ENCODE peak calls at places on chromosome 5, in five cellular contexts. One of them, this sample, is unnamed.

GRCh38 chr5:77128411-77129061 is 41.5 kb upstream of the ZBED3 start:
- DNase-seq in stimulated activated effector memory CD8-positive, alpha-beta T cell treated with anti-CD3 and anti-CD28 coated beads, Interleukin-12 subunit alpha, Interleukin-12 subunit beta, amount 100 ng/mL, for 72 hours: no peak
- DNase-seq in CD8-positive, alpha-beta T cell: no peak
- DNase-seq in NCI-H446 treated with DMSO at 0.1 percent for 48 hours: no peak
- DNase-seq in WERI-Rb-1: no peak
- DNase-seq in this sample: no peak

GRCh38 chr5:85017271-85017670 is 632.6 kb upstream of the EDIL3 start:
- DNase-seq in stimulated activated effector memory CD8-positive, alpha-beta T cell treated with anti-CD3 and anti-CD28 coated beads, Interleukin-12 subunit alpha, Interleukin-12 subunit beta, amount 100 ng/mL, for 72 hours: no peak
- DNase-seq in CD8-positive, alpha-beta T cell: no peak
- DNase-seq in NCI-H446 treated with DMSO at 0.1 percent for 48 hours: no peak
- DNase-seq in WERI-Rb-1: no peak
- DNase-seq in this sample: no peak

GRCh38 chr5:51987679-51988209 is 604.5 kb downstream of the ISL1 start:
- DNase-seq in stimulated activated effector memory CD8-positive, alpha-beta T cell treated with anti-CD3 and anti-CD28 coated beads, Interleukin-12 subunit alpha, Interleukin-12 subunit beta, amount 100 ng/mL, for 72 hours: no peak
- DNase-seq in CD8-positive, alpha-beta T cell: no peak
- DNase-seq in NCI-H446 treated with DMSO at 0.1 percent for 48 hours: no peak
- DNase-seq in WERI-Rb-1: no peak
- DNase-seq in this sample: no peak

GRCh38 chr5:131005963-131006684 is 158.9 kb downstream of the HINT1 start:
- DNase-seq in stimulated activated effector memory CD8-positive, alpha-beta T cell treated with anti-CD3 and anti-CD28 coated beads, Interleukin-12 subunit alpha, Interleukin-12 subunit beta, amount 100 ng/mL, for 72 hours: no peak
- DNase-seq in CD8-positive, alpha-beta T cell: no peak
- DNase-seq in NCI-H446 treated with DMSO at 0.1 percent for 48 hours: no peak
- DNase-seq in WERI-Rb-1: no peak
- DNase-seq in this sample: no peak

GRCh38 chr5:40410231-40410861 is 269.4 kb upstream of the PTGER4 start:
- DNase-seq in stimulated activated effector memory CD8-positive, alpha-beta T cell treated with anti-CD3 and anti-CD28 coated beads, Interleukin-12 subunit alpha, Interleukin-12 subunit beta, amount 100 ng/mL, for 72 hours: peak
- DNase-seq in CD8-positive, alpha-beta T cell: peak
- DNase-seq in NCI-H446 treated with DMSO at 0.1 percent for 48 hours: no peak
- DNase-seq in WERI-Rb-1: no peak
- DNase-seq in this sample: no peak

GRCh38 chr5:127923804-127924570 is 159.6 kb upstream of the SLC12A2 start:
- DNase-seq in stimulated activated effector memory CD8-positive, alpha-beta T cell treated with anti-CD3 and anti-CD28 coated beads, Interleukin-12 subunit alpha, Interleukin-12 subunit beta, amount 100 ng/mL, for 72 hours: no peak
- DNase-seq in CD8-positive, alpha-beta T cell: no peak
- DNase-seq in NCI-H446 treated with DMSO at 0.1 percent for 48 hours: no peak
- DNase-seq in WERI-Rb-1: no peak
- DNase-seq in this sample: no peak

GRCh38 chr5:139146809-139147742 is 51.1 kb downstream of the SIL1 start:
- DNase-seq in stimulated activated effector memory CD8-positive, alpha-beta T cell treated with anti-CD3 and anti-CD28 coated beads, Interleukin-12 subunit alpha, Interleukin-12 subunit beta, amount 100 ng/mL, for 72 hours: no peak
- DNase-seq in CD8-positive, alpha-beta T cell: no peak
- DNase-seq in NCI-H446 treated with DMSO at 0.1 percent for 48 hours: no peak
- DNase-seq in WERI-Rb-1: no peak
- DNase-seq in this sample: no peak

GRCh38 chr5:139399501-139400121 is 4.3 kb downstream of the SPATA24 start:
- DNase-seq in stimulated activated effector memory CD8-positive, alpha-beta T cell treated with anti-CD3 and anti-CD28 coated beads, Interleukin-12 subunit alpha, Interleukin-12 subunit beta, amount 100 ng/mL, for 72 hours: peak
- DNase-seq in CD8-positive, alpha-beta T cell: no peak
- DNase-seq in NCI-H446 treated with DMSO at 0.1 percent for 48 hours: no peak
- DNase-seq in WERI-Rb-1: no peak
- DNase-seq in this sample: no peak

GRCh38 chr5:140548791-140549190 is 1.3 kb downstream of the EIF4EBP3 start:
- DNase-seq in stimulated activated effector memory CD8-positive, alpha-beta T cell treated with anti-CD3 and anti-CD28 coated beads, Interleukin-12 subunit alpha, Interleukin-12 subunit beta, amount 100 ng/mL, for 72 hours: peak
- DNase-seq in CD8-positive, alpha-beta T cell: no peak
- DNase-seq in NCI-H446 treated with DMSO at 0.1 percent for 48 hours: no peak
- DNase-seq in WERI-Rb-1: no peak
- DNase-seq in this sample: no peak

GRCh38 chr5:125323613-125324012 is 577.2 kb upstream of the ZNF608 start:
- DNase-seq in stimulated activated effector memory CD8-positive, alpha-beta T cell treated with anti-CD3 and anti-CD28 coated beads, Interleukin-12 subunit alpha, Interleukin-12 subunit beta, amount 100 ng/mL, for 72 hours: no peak
- DNase-seq in CD8-positive, alpha-beta T cell: no peak
- DNase-seq in NCI-H446 treated with DMSO at 0.1 percent for 48 hours: no peak
- DNase-seq in WERI-Rb-1: no peak
- DNase-seq in this sample: no peak

GRCh38 chr5:168788107-168788506 is 208.9 kb upstream of the PANK3 start:
- DNase-seq in stimulated activated effector memory CD8-positive, alpha-beta T cell treated with anti-CD3 and anti-CD28 coated beads, Interleukin-12 subunit alpha, Interleukin-12 subunit beta, amount 100 ng/mL, for 72 hours: no peak
- DNase-seq in CD8-positive, alpha-beta T cell: no peak
- DNase-seq in NCI-H446 treated with DMSO at 0.1 percent for 48 hours: no peak
- DNase-seq in WERI-Rb-1: no peak
- DNase-seq in this sample: no peak

GRCh38 chr5:177510567-177511053 is 984 bp upstream of the DOK3 start:
- DNase-seq in stimulated activated effector memory CD8-positive, alpha-beta T cell treated with anti-CD3 and anti-CD28 coated beads, Interleukin-12 subunit alpha, Interleukin-12 subunit beta, amount 100 ng/mL, for 72 hours: no peak
- DNase-seq in CD8-positive, alpha-beta T cell: no peak
- DNase-seq in NCI-H446 treated with DMSO at 0.1 percent for 48 hours: no peak
- DNase-seq in WERI-Rb-1: no peak
- DNase-seq in this sample: peak

GRCh38 chr5:54469655-54470054 is 14.2 kb downstream of the HSPB3 start:
- DNase-seq in stimulated activated effector memory CD8-positive, alpha-beta T cell treated with anti-CD3 and anti-CD28 coated beads, Interleukin-12 subunit alpha, Interleukin-12 subunit beta, amount 100 ng/mL, for 72 hours: no peak
- DNase-seq in CD8-positive, alpha-beta T cell: no peak
- DNase-seq in NCI-H446 treated with DMSO at 0.1 percent for 48 hours: no peak
- DNase-seq in WERI-Rb-1: no peak
- DNase-seq in this sample: no peak

GRCh38 chr5:158456756-158457155 is 597.8 kb upstream of the CLINT1 start:
- DNase-seq in stimulated activated effector memory CD8-positive, alpha-beta T cell treated with anti-CD3 and anti-CD28 coated beads, Interleukin-12 subunit alpha, Interleukin-12 subunit beta, amount 100 ng/mL, for 72 hours: no peak
- DNase-seq in CD8-positive, alpha-beta T cell: no peak
- DNase-seq in NCI-H446 treated with DMSO at 0.1 percent for 48 hours: no peak
- DNase-seq in WERI-Rb-1: no peak
- DNase-seq in this sample: no peak

GRCh38 chr5:56359809-56360685 is 126.9 kb upstream of the ANKRD55 start:
- DNase-seq in stimulated activated effector memory CD8-positive, alpha-beta T cell treated with anti-CD3 and anti-CD28 coated beads, Interleukin-12 subunit alpha, Interleukin-12 subunit beta, amount 100 ng/mL, for 72 hours: no peak
- DNase-seq in CD8-positive, alpha-beta T cell: no peak
- DNase-seq in NCI-H446 treated with DMSO at 0.1 percent for 48 hours: no peak
- DNase-seq in WERI-Rb-1: no peak
- DNase-seq in this sample: no peak

GRCh38 chr5:136062563-136063274 is 33.9 kb downstream of the TGFBI start:
- DNase-seq in stimulated activated effector memory CD8-positive, alpha-beta T cell treated with anti-CD3 and anti-CD28 coated beads, Interleukin-12 subunit alpha, Interleukin-12 subunit beta, amount 100 ng/mL, for 72 hours: no peak
- DNase-seq in CD8-positive, alpha-beta T cell: no peak
- DNase-seq in NCI-H446 treated with DMSO at 0.1 percent for 48 hours: peak
- DNase-seq in WERI-Rb-1: peak
- DNase-seq in this sample: no peak

GRCh38 chr5:111227805-111228204 is 3.6 kb downstream of the CAMK4 start:
- DNase-seq in stimulated activated effector memory CD8-positive, alpha-beta T cell treated with anti-CD3 and anti-CD28 coated beads, Interleukin-12 subunit alpha, Interleukin-12 subunit beta, amount 100 ng/mL, for 72 hours: no peak
- DNase-seq in CD8-positive, alpha-beta T cell: peak
- DNase-seq in NCI-H446 treated with DMSO at 0.1 percent for 48 hours: peak
- DNase-seq in WERI-Rb-1: no peak
- DNase-seq in this sample: no peak

GRCh38 chr5:143241892-143242291 is 161.6 kb downstream of the NR3C1 start:
- DNase-seq in stimulated activated effector memory CD8-positive, alpha-beta T cell treated with anti-CD3 and anti-CD28 coated beads, Interleukin-12 subunit alpha, Interleukin-12 subunit beta, amount 100 ng/mL, for 72 hours: no peak
- DNase-seq in CD8-positive, alpha-beta T cell: no peak
- DNase-seq in NCI-H446 treated with DMSO at 0.1 percent for 48 hours: peak
- DNase-seq in WERI-Rb-1: no peak
- DNase-seq in this sample: no peak

GRCh38 chr5:144205141-144205551 is 34.5 kb downstream of the KCTD16 start:
- DNase-seq in stimulated activated effector memory CD8-positive, alpha-beta T cell treated with anti-CD3 and anti-CD28 coated beads, Interleukin-12 subunit alpha, Interleukin-12 subunit beta, amount 100 ng/mL, for 72 hours: no peak
- DNase-seq in CD8-positive, alpha-beta T cell: no peak
- DNase-seq in NCI-H446 treated with DMSO at 0.1 percent for 48 hours: peak
- DNase-seq in WERI-Rb-1: peak
- DNase-seq in this sample: no peak

GRCh38 chr5:132258102-132259060 is 885 bp downstream of the PDLIM4 start:
- DNase-seq in stimulated activated effector memory CD8-positive, alpha-beta T cell treated with anti-CD3 and anti-CD28 coated beads, Interleukin-12 subunit alpha, Interleukin-12 subunit beta, amount 100 ng/mL, for 72 hours: no peak
- DNase-seq in CD8-positive, alpha-beta T cell: no peak
- DNase-seq in NCI-H446 treated with DMSO at 0.1 percent for 48 hours: no peak
- DNase-seq in WERI-Rb-1: peak
- DNase-seq in this sample: no peak

GRCh38 chr5:168366124-168366523 is 74.7 kb downstream of the WWC1 start:
- DNase-seq in stimulated activated effector memory CD8-positive, alpha-beta T cell treated with anti-CD3 and anti-CD28 coated beads, Interleukin-12 subunit alpha, Interleukin-12 subunit beta, amount 100 ng/mL, for 72 hours: no peak
- DNase-seq in CD8-positive, alpha-beta T cell: no peak
- DNase-seq in NCI-H446 treated with DMSO at 0.1 percent for 48 hours: no peak
- DNase-seq in WERI-Rb-1: no peak
- DNase-seq in this sample: no peak

GRCh38 chr5:120464627-120465280 is 654 bp downstream of the PRR16 start:
- DNase-seq in stimulated activated effector memory CD8-positive, alpha-beta T cell treated with anti-CD3 and anti-CD28 coated beads, Interleukin-12 subunit alpha, Interleukin-12 subunit beta, amount 100 ng/mL, for 72 hours: no peak
- DNase-seq in CD8-positive, alpha-beta T cell: no peak
- DNase-seq in NCI-H446 treated with DMSO at 0.1 percent for 48 hours: no peak
- DNase-seq in WERI-Rb-1: peak
- DNase-seq in this sample: peak